ENCODE peak calls at places on chromosome 1, in nine cellular contexts. W is cardiac muscle cell; V is CD8-positive, alpha-beta T cell; A is SK-N-SH; Q is mammary epithelial cell; G is right lobe of liver; U is CD4-positive, alpha-beta T cell; I is transverse colon; N is tibial artery. K is an unnamed sample.

GRCh38 chr1:80367058-80367457 is 1360.5 kb upstream of the ADGRL4 start:
- DNase-seq in N (no peak), I (no peak), W (peak), Q (no peak), G (no peak), V (no peak), U (no peak), A (no peak), K (no peak)

GRCh38 chr1:34879230-34879629 is 19.7 kb upstream of the SMIM12 start:
- DNase-seq in Q (no peak), V (no peak), I (no peak), A (no peak), G (no peak), N (no peak), U (no peak), W (no peak), K (no peak)

GRCh38 chr1:156014829-156015228 is 5.9 kb downstream of the SSR2 start:
- DNase-seq in U (no peak), W (no peak), I (no peak), V (no peak), N (no peak), G (no peak), A (no peak), Q (no peak), K (no peak)

GRCh38 chr1:29708381-29708780 is 472.1 kb downstream of the PTPRU start:
- DNase-seq in I (no peak), Q (no peak), U (no peak), W (no peak), A (peak), G (no peak), V (no peak), N (no peak), K (no peak)

GRCh38 chr1:158153179-158153578 is 27.5 kb upstream of the CD1D start:
- DNase-seq in V (no peak), G (no peak), U (no peak), I (no peak), Q (peak), W (no peak), N (no peak), A (no peak), K (no peak)

GRCh38 chr1:116268211-116268610 is 104.8 kb upstream of the ATP1A1 start:
- DNase-seq in G (peak), V (no peak), I (peak), U (peak), A (no peak), W (no peak), N (no peak), Q (peak), K (peak)

GRCh38 chr1:184827600-184828368 is 73.1 kb upstream of the EDEM3 start:
- DNase-seq in A (no peak), W (peak), I (no peak), U (no peak), G (no peak), Q (peak), N (no peak), V (no peak), K (no peak)

GRCh38 chr1:225319951-225320350 is 107.9 kb downstream of the LBR start:
- DNase-seq in Q (peak), V (no peak), I (no peak), W (no peak), U (no peak), G (no peak), A (no peak), N (no peak), K (no peak)

GRCh38 chr1:148372731-148373130 is 110.4 kb downstream of the PPIAL4G start:
- DNase-seq in N (no peak), W (no peak), G (no peak), U (peak), Q (peak), V (no peak), A (no peak), I (peak), K (no peak)

GRCh38 chr1:7348073-7348472 is 423.0 kb upstream of the VAMP3 start:
- DNase-seq in N (no peak), U (no peak), Q (no peak), W (no peak), V (no peak), I (no peak), G (no peak), A (no peak), K (no peak)

GRCh38 chr1:33007190-33008050 is 29.3 kb downstream of the AK2 start:
- DNase-seq in Q (peak), U (peak), I (peak), G (no peak), V (no peak), N (peak), A (peak), W (peak), K (no peak)

GRCh38 chr1:224929335-224930237 is at the start of gene DNAH14:
- DNase-seq in N (peak), U (no peak), G (peak), V (no peak), W (peak), I (peak), Q (peak), A (peak), K (peak)

GRCh38 chr1:119773711-119774241 is 5.1 kb upstream of the HMGCS2 start:
- DNase-seq in W (peak), Q (no peak), U (no peak), N (no peak), G (no peak), I (no peak), A (no peak), V (no peak), K (no peak)

GRCh38 chr1:243471754-243472725 is 216.2 kb downstream of the SDCCAG8 start:
- DNase-seq in W (no peak), Q (peak), A (no peak), N (no peak), G (no peak), U (no peak), I (no peak), V (no peak), K (no peak)

GRCh38 chr1:110948038-110948810 is 15.5 kb downstream of the LRIF1 start:
- DNase-seq in A (no peak), U (no peak), W (no peak), Q (peak), I (no peak), G (no peak), V (no peak), N (no peak), K (no peak)

GRCh38 chr1:117600325-117600916 is 5.4 kb upstream of the TENT5C start:
- DNase-seq in W (no peak), U (no peak), N (no peak), A (no peak), V (no peak), G (no peak), I (no peak), Q (no peak), K (no peak)

GRCh38 chr1:230352537-230352936 is 73.6 kb downstream of the PGBD5 start:
- DNase-seq in A (no peak), U (no peak), I (no peak), V (no peak), W (no peak), N (no peak), Q (no peak), G (no peak), K (no peak)

GRCh38 chr1:21175324-21175669 is 1.4 kb downstream of the EIF4G3 start:
- DNase-seq in G (peak), A (peak), I (peak), W (no peak), N (peak), U (peak), Q (peak), V (no peak), K (peak)

GRCh38 chr1:193513032-193513431 is 326.6 kb upstream of the B3GALT2 start:
- DNase-seq in N (no peak), I (no peak), V (no peak), A (no peak), U (no peak), W (no peak), Q (no peak), G (no peak), K (no peak)

GRCh38 chr1:37423810-37424209 is 50.6 kb upstream of the ZC3H12A start:
- DNase-seq in Q (no peak), V (no peak), U (no peak), W (no peak), I (no peak), A (no peak), N (no peak), G (no peak), K (no peak)

GRCh38 chr1:224774378-224774777 is 155.1 kb upstream of the DNAH14 start:
- DNase-seq in G (no peak), I (no peak), V (no peak), Q (peak), A (no peak), N (no peak), U (no peak), W (no peak), K (no peak)

GRCh38 chr1:6207921-6208320 is 2.0 kb downstream of the RNF207 start:
- DNase-seq in G (no peak), U (no peak), N (no peak), I (no peak), W (no peak), A (peak), Q (no peak), V (no peak), K (no peak)

GRCh38 chr1:6211731-6212130 is 5.8 kb downstream of the RNF207 start:
- DNase-seq in U (no peak), W (no peak), I (no peak), N (no peak), G (no peak), V (no peak), A (no peak), Q (no peak), K (no peak)

GRCh38 chr1:6208723-6209660 is 3.1 kb downstream of the RNF207 start:
- DNase-seq in G (no peak), I (peak), N (no peak), Q (no peak), A (peak), U (no peak), V (no peak), W (peak), K (peak)

GRCh38 chr1:6210606-6211355 is 4.9 kb downstream of the RNF207 start:
- DNase-seq in A (no peak), I (no peak), Q (no peak), G (no peak), N (no peak), W (no peak), V (no peak), U (no peak), K (no peak)

GRCh38 chr1:6209661-6210605 is 4.0 kb downstream of the RNF207 start:
- DNase-seq in A (peak), N (no peak), Q (no peak), G (no peak), U (no peak), V (no peak), W (no peak), I (no peak), K (no peak)
- TF ChIP-seq CTCF in A (no peak), N (no peak), Q (peak), G (no peak), U (no peak), V (no peak), W (no peak), I (no peak), K (no peak)

GRCh38 chr1:114111731-114112661 is 41.7 kb downstream of the SYT6 start:
- DNase-seq in Q (no peak), A (no peak), W (no peak), N (no peak), G (no peak), V (no peak), I (no peak), U (no peak), K (no peak)
- H3K27ac ChIP-seq in Q (no peak), A (no peak), W (no peak), N (no peak), G (no peak), V (no peak), I (no peak), U (no peak), K (no peak)

DNA sequence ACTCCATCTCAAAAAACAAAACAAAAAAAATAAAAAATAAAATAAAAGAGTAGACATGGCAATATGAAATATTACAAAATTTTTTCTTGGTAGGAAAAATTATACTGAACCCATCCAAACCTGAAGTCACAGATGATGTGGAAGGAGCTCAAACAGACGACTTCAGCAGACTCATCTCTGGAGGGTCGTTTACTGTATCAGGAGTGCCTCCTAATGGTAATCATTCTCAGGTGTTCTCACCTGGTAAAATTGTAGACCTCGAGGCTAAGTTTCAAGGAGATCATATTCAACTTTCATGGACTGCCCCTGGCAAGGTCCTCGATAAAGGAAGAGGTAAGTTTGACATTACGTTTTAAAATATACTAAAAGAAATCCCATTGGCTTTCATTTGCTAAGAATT is 54.3 kb upstream of the SH3GLB1 start:
- DNase-seq in Q (no peak), I (no peak), A (no peak), U (no peak), G (no peak), N (no peak), V (no peak), W (no peak), K (no peak)
- TF ChIP-seq CTCF in Q (peak), I (no peak), A (no peak), U (no peak), G (no peak), N (no peak), V (no peak), W (no peak), K (no peak)

GRCh38 chr1:1889090-1889750 is 1.7 kb downstream of the GNB1 start:
- DNase-seq in I (no peak), W (no peak), U (no peak), V (no peak), A (no peak), N (no peak), Q (no peak), G (no peak), K (no peak)
- H3K27ac ChIP-seq in I (peak), W (peak), U (peak), V (peak), A (peak), N (peak), Q (peak), G (peak), K (peak)

DNA sequence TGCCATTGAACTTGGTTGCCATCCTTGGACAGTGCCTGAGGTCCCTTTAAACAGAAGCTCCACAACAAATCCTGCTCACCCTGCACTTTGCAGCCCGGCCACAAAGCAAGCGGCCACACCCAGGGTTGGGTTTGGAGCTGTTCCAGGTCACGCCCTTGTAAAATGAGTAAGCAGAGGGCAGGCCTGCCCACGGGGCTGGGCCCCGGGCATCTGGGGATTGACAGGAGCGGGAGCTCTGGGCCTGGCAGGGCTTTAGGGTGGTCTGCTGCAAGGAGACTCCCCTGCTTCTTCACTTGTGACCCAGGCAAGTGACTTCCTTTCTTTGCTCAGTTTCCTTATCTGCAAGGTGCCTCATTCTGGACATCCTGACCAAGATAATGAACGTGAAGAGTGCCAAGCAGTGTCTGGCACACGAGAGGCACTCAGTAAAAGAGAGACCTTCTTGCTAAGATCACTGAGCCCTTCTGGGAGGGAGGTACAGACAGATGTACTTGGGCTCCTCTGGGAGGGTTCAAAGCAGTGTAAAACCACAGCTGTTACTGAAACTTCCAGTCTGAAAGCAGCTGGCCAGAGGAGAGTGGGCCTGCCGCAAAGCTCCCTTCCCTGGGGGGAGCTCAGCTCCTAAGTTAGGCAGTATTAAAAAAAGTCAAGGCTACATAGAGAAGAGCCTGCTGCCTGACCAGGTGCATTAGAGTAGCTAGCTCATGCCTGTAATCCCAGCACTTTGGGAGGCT is 2.6 kb downstream of the E2F2 start:
- DNase-seq in Q (peak), G (peak), I (peak), W (no peak), V (peak), N (peak), A (peak), U (peak), K (peak)
- TF ChIP-seq CTCF in Q (peak), G (peak), I (no peak), W (no peak), V (no peak), N (no peak), A (no peak), U (no peak), K (peak)

DNA sequence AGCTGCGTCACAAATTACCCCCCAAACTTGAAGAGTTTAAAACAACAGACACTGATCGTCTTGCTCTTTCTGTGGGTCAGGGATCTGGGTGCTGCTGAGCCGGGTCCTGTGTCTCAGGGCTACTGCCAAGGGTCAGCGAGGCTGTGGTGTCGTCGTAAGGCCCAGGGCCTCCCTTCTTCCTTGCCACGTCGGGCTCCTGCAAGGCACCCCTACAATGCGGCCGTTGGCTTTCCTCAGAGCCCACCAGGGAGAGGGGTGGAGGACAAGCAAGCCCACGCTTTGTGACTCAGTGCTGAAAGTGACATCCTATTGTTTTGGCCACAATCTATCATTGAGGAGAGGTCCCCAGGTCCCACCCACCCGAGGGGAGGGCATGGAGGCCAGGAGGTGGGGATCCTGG is 7.7 kb upstream of the FBLIM1 start:
- DNase-seq in I (no peak), Q (no peak), G (no peak), W (no peak), U (no peak), N (no peak), A (no peak), V (no peak), K (no peak)
- H3K27ac ChIP-seq in I (no peak), Q (no peak), G (no peak), W (no peak), U (no peak), N (peak), A (no peak), V (no peak), K (no peak)

GRCh38 chr1:208181259-208181816 is 62.8 kb downstream of the PLXNA2 start:
- DNase-seq in V (no peak), A (no peak), I (no peak), U (no peak), W (no peak), G (no peak), Q (no peak), N (no peak), K (no peak)
- TF ChIP-seq CTCF in V (no peak), A (no peak), I (no peak), U (no peak), W (no peak), G (no peak), Q (no peak), N (no peak), K (no peak)

GRCh38 chr1:12338793-12339192 is 109.0 kb downstream of the VPS13D start:
- DNase-seq in V (no peak), I (no peak), N (no peak), Q (no peak), G (no peak), W (no peak), A (no peak), U (no peak), K (no peak)
- H3K27ac ChIP-seq in V (no peak), I (peak), N (peak), Q (no peak), G (no peak), W (no peak), A (no peak), U (no peak), K (peak)

GRCh38 chr1:171346866-171347265 is 32.9 kb downstream of the FMO4 start:
- DNase-seq in U (no peak), A (no peak), Q (no peak), G (no peak), I (no peak), N (no peak), W (no peak), V (no peak), K (no peak)

GRCh38 chr1:171352554-171352953 is 38.6 kb downstream of the FMO4 start:
- DNase-seq in G (no peak), A (no peak), U (no peak), V (no peak), Q (no peak), I (no peak), W (no peak), N (no peak), K (no peak)

GRCh38 chr1:171351961-171352360 is 38.0 kb downstream of the FMO4 start:
- DNase-seq in N (no peak), U (no peak), A (no peak), V (no peak), I (no peak), Q (no peak), W (no peak), G (peak), K (no peak)

GRCh38 chr1:171345536-171345935 is 31.6 kb downstream of the FMO4 start:
- DNase-seq in V (no peak), A (no peak), N (no peak), I (no peak), Q (no peak), G (no peak), U (no peak), W (no peak), K (no peak)

GRCh38 chr1:171350579-171350978 is 36.6 kb downstream of the FMO4 start:
- DNase-seq in W (no peak), N (no peak), V (no peak), U (no peak), I (no peak), Q (no peak), A (no peak), G (no peak), K (no peak)
- TF ChIP-seq CTCF in W (no peak), N (no peak), V (no peak), U (no peak), I (no peak), Q (no peak), A (no peak), G (no peak), K (no peak)

GRCh38 chr1:162695687-162696086 is 63.4 kb downstream of the DDR2 start:
- DNase-seq in Q (no peak), I (no peak), G (no peak), A (no peak), W (no peak), U (no peak), V (no peak), N (no peak), K (no peak)
- H3K27ac ChIP-seq in Q (no peak), I (peak), G (no peak), A (peak), W (peak), U (no peak), V (no peak), N (no peak), K (no peak)